ENCODE peak calls at places on chromosomes 7 and 10, in five cellular contexts. L, K, D, N and H are unnamed samples.

GRCh38 chr7:23020742-23021401 is 6.9 kb upstream of the HYCC1 start:
- DNase-seq in L (no peak), K (peak), D (no peak), N (no peak), H (no peak)

GRCh38 chr10:26378763-26379361 is 59.3 kb upstream of the APBB1IP start:
- DNase-seq in L (no peak), K (no peak), D (no peak), N (no peak), H (no peak)

GRCh38 chr10:48292616-48293015 is 13.9 kb upstream of the MAPK8 start:
- DNase-seq in L (no peak), K (no peak), D (no peak), N (no peak), H (no peak)

GRCh38 chr7:595621-596010 is 76.0 kb upstream of the PDGFA start:
- DNase-seq in L (no peak), K (no peak), D (no peak), N (no peak), H (no peak)

GRCh38 chr10:44860811-44861751 is 50.1 kb upstream of the TMEM72 start:
- DNase-seq in L (no peak), K (peak), D (peak), N (no peak), H (no peak)

GRCh38 chr7:18361756-18362155 is 133.8 kb upstream of the HDAC9 start:
- DNase-seq in L (peak), K (no peak), D (peak), N (no peak), H (no peak)

GRCh38 chr10:129021597-129022304 is 445.3 kb upstream of the MGMT start:
- DNase-seq in L (no peak), K (no peak), D (no peak), N (no peak), H (no peak)

GRCh38 chr7:43600046-43600445 is 17.1 kb downstream of the STK17A start:
- DNase-seq in L (no peak), K (no peak), D (no peak), N (no peak), H (no peak)

GRCh38 chr7:4261038-4261960 is 420.8 kb upstream of the FOXK1 start:
- DNase-seq in L (no peak), K (peak), D (no peak), N (no peak), H (no peak)

GRCh38 chr10:47356708-47357107 is 8.5 kb downstream of the RBP3 start:
- DNase-seq in L (no peak), K (no peak), D (no peak), N (no peak), H (no peak)

GRCh38 chr7:4713183-4713784 is 31.2 kb downstream of the FOXK1 start:
- DNase-seq in L (no peak), K (no peak), D (no peak), N (peak), H (no peak)

GRCh38 chr7:75727881-75728592 is 10.7 kb downstream of the HIP1 start:
- DNase-seq in L (peak), K (no peak), D (no peak), N (peak), H (no peak)

GRCh38 chr7:37352974-37353948 is 95.4 kb downstream of the ELMO1 start:
- DNase-seq in L (peak), K (no peak), D (no peak), N (no peak), H (no peak)

GRCh38 chr7:106071356-106071998 is 40.6 kb downstream of the SYPL1 start:
- DNase-seq in L (peak), K (no peak), D (no peak), N (peak), H (no peak)

GRCh38 chr10:50326757-50327701 is 75.7 kb upstream of the ASAH2 start:
- DNase-seq in L (no peak), K (no peak), D (no peak), N (no peak), H (no peak)

GRCh38 chr10:29949411-29950011 is 109.9 kb downstream of the JCAD start:
- DNase-seq in L (no peak), K (no peak), D (no peak), N (no peak), H (no peak)
- H3K27ac ChIP-seq in L (peak), K (peak), D (peak), N (peak), H (no peak)

GRCh38 chr10:92575961-92576360 is 2.1 kb upstream of the IDE start:
- DNase-seq in L (no peak), K (no peak), D (no peak), N (no peak), H (no peak)

GRCh38 chr10:92573798-92574544 is at the start of gene IDE:
- DNase-seq in L (peak), K (peak), D (peak), N (peak), H (peak)

GRCh38 chr10:92572362-92573090 is 1.4 kb downstream of the IDE start:
- DNase-seq in L (no peak), K (no peak), D (peak), N (no peak), H (no peak)

GRCh38 chr10:92573091-92573797 is 649 bp downstream of the IDE start:
- DNase-seq in L (peak), K (peak), D (peak), N (no peak), H (no peak)

GRCh38 chr10:92574545-92575377 is 868 bp upstream of the IDE start:
- DNase-seq in L (no peak), K (no peak), D (no peak), N (no peak), H (no peak)
- H3K27ac ChIP-seq in L (peak), K (peak), D (peak), N (peak), H (peak)

GRCh38 chr10:88980836-88981235 is 9.8 kb upstream of the FAS start:
- DNase-seq in L (no peak), K (no peak), D (no peak), N (no peak), H (no peak)
- H3K27ac ChIP-seq in L (peak), K (peak), D (no peak), N (peak), H (no peak)

DNA sequence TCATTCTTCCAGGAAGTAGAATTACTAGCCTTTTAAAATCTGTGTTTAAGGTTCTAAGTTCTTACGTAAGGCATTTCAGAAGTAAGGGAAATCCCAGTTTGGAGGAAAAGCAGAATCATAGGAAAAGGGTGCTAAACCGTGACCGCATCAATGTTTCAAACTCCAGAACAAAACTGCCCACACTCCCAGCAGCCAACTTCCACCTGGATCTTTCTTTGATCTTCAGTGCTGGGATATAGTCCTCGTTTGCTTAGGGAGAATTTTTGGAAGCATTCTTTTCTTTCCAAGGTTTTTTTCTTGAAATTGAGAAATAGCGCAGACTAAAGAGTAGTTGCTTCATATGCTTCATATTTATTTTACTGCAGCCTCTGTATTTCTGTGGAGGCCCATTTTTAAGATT is 8.9 kb downstream of the PROSER2 start:
- DNase-seq in L (no peak), K (peak), D (no peak), N (no peak), H (no peak)
- H3K27ac ChIP-seq in L (no peak), K (no peak), D (peak), N (peak), H (no peak)

DNA sequence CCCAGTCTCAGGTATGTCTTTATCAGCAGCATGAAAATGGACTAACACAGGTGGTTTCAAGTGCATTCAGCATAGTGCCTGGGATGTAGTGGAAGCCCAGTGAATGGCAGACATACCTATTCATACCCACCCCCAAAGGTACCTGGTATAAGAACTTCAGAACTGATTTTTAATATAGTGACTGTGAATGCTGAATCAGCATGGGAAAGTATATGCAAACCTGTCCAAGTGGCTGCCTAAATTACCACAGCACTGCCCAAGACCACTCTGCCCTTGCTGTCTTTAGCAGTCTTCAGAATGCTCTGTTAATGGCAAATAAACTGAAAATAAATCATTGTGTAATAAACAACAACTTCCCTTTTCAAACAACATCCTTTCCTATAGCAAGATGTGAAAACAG is 312.1 kb downstream of the GPAM start:
- DNase-seq in L (no peak), K (no peak), D (no peak), N (no peak), H (no peak)
- H3K27ac ChIP-seq in L (no peak), K (no peak), D (no peak), N (no peak), H (no peak)

DNA sequence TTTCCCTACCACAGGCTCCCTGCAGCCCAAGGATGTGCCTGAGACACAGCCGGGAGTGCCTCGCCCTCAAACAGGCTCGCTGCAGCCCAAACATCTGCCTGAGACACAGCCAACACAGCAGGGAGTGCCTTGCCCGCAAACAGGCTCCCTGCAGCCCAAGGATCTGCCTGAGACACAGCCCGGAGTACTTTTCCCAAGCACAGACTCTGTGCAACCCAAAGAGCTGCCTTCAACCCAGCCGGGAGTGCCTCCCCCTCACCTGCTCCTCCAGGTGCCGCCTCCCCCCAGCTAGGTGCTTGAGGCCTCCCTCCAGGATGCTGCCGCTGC is 42.9 kb downstream of the ANTXRL start:
- DNase-seq in L (no peak), K (no peak), D (no peak), N (no peak), H (no peak)
- H3K27ac ChIP-seq in L (no peak), K (no peak), D (no peak), N (no peak), H (peak)

GRCh38 chr10:32961892-32962369 is 3.9 kb upstream of the ITGB1 start:
- DNase-seq in L (no peak), K (no peak), D (peak), N (no peak), H (no peak)
- H3K27ac ChIP-seq in L (peak), K (peak), D (peak), N (peak), H (no peak)

DNA sequence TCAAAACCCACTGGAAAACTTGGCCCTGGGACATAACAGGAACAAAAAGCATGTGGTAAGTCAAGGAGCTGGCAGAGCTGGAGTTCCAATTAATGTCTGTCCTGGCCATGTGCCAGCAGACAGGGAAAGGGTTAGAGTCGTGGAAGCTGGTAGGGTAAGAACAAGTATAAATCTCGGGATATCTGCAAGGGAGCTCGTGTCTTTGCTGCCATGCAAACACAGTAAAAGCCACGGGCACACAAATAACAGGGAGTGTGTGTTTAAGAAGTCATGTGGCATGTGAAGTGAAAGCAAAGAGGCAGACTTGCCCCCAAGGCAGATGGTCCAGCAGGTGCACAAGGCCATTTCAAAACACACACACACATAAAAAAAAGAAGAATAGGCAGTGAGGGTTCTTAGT is 32.6 kb upstream of the ARHGAP12 start:
- DNase-seq in L (peak), K (no peak), D (no peak), N (no peak), H (no peak)
- H3K27ac ChIP-seq in L (no peak), K (no peak), D (peak), N (no peak), H (no peak)

GRCh38 chr10:124727389-124727960 is 16.7 kb downstream of the FAM53B start:
- DNase-seq in L (peak), K (no peak), D (peak), N (no peak), H (no peak)
- H3K27ac ChIP-seq in L (peak), K (peak), D (peak), N (peak), H (peak)

DNA sequence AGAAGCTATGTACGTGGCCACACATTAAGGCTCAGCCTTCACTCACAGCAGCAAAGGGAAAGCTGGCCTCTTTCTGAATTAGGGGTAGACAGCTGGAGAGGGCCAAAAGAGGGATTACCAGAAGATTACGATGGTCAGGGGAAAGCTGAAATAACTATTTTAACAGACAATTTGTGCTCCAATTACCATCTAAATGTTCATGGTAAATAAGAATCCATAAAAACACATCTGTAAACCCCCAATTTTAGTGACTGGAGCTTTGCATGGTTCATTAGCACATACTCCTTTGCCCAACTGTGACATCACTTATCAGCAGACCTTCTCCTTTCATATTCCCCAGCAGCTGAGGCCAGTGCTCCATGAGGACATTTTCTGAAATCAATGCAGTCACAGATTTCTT is 314.3 kb downstream of the HPSE2 start:
- DNase-seq in L (no peak), K (no peak), D (no peak), N (no peak), H (no peak)
- H3K27ac ChIP-seq in L (no peak), K (no peak), D (peak), N (no peak), H (no peak)